ENCODE peak calls at places on chromosomes 4 and X, in eight cellular contexts. P, B, Y, Q, D, J, U and W are unnamed samples.

GRCh38 chrX:30488092-30488491 is 89.5 kb downstream of the TASL start:
- DNase-seq in P (no peak), B (peak; percentile 15), Y (no peak), Q (no peak), D (peak; percentile 41), J (no peak), U (peak; percentile 5), W (no peak)

GRCh38 chr4:111362891-111363290 is 740.0 kb upstream of the PITX2 start:
- DNase-seq in P (no peak), B (no peak), Y (no peak), Q (peak; percentile 39), D (peak; percentile 94), J (no peak), U (no peak), W (no peak)

GRCh38 chr4:156733582-156733981 is 238.0 kb downstream of the PDGFC start:
- DNase-seq in P (no peak), B (no peak), Y (no peak), Q (no peak), D (no peak), J (no peak), U (no peak), W (no peak)

GRCh38 chr4:11669156-11669555 is 240.5 kb upstream of the HS3ST1 start:
- DNase-seq in P (no peak), B (no peak), Y (no peak), Q (peak; percentile 29), D (no peak), J (no peak), U (no peak), W (no peak)

GRCh38 chr4:762211-763190 is 56.9 kb downstream of the PCGF3 start:
- DNase-seq in P (peak; percentile 42), B (peak; percentile 55), Y (no peak), Q (peak; percentile 31), D (peak; percentile 37), J (no peak), U (no peak), W (no peak)

GRCh38 chr4:174928174-174928573 is 10.0 kb downstream of the ADAM29 start:
- DNase-seq in P (peak; percentile 99), B (no peak), Y (no peak), Q (no peak), D (no peak), J (peak; percentile 81), U (no peak), W (peak; percentile 2)

GRCh38 chr4:52408037-52408436 is 251.1 kb downstream of the USP46 start:
- DNase-seq in P (no peak), B (no peak), Y (no peak), Q (no peak), D (no peak), J (no peak), U (no peak), W (no peak)

GRCh38 chrX:17591741-17592110 is 145.6 kb upstream of the SCML1 start:
- DNase-seq in P (no peak), B (no peak), Y (no peak), Q (peak; percentile 85), D (peak; percentile 77), J (no peak), U (no peak), W (no peak)

GRCh38 chrX:131816551-131817136 is 206.5 kb upstream of the STK26 start:
- DNase-seq in P (peak; percentile 0), B (no peak), Y (peak; percentile 90), Q (peak; percentile 58), D (peak; percentile 70), J (peak; percentile 85), U (no peak), W (peak; percentile 85)

GRCh38 chr4:25958110-25958509 is 44.1 kb downstream of the SMIM20 start:
- DNase-seq in P (no peak), B (no peak), Y (no peak), Q (no peak), D (no peak), J (no peak), U (no peak), W (no peak)

GRCh38 chrX:152927858-152928760 is 30.2 kb downstream of the ZNF185 start:
- DNase-seq in P (no peak), B (no peak), Y (no peak), Q (no peak), D (no peak), J (no peak), U (no peak), W (no peak)

GRCh38 chr4:5307928-5308327 is 256.6 kb downstream of the STK32B start:
- DNase-seq in P (no peak), B (no peak), Y (no peak), Q (no peak), D (no peak), J (no peak), U (no peak), W (no peak)

GRCh38 chr4:43757147-43757546 is 691.5 kb downstream of the KCTD8 start:
- DNase-seq in P (no peak), B (peak; percentile 22), Y (no peak), Q (peak; percentile 43), D (peak; percentile 1), J (no peak), U (no peak), W (no peak)

GRCh38 chr4:31984872-31985271 is 1264.7 kb downstream of the PCDH7 start:
- DNase-seq in P (no peak), B (peak; percentile 44), Y (no peak), Q (peak; percentile 1), D (no peak), J (no peak), U (no peak), W (no peak)

GRCh38 chr4:183335369-183335940 is 13.2 kb upstream of the CLDN24 start:
- DNase-seq in P (no peak), B (peak; percentile 32), Y (no peak), Q (peak; percentile 96), D (peak; percentile 94), J (no peak), U (peak; percentile 8), W (no peak)

GRCh38 chrX:139881572-139881971 is 51.3 kb downstream of the ATP11C start:
- DNase-seq in P (no peak), B (no peak), Y (no peak), Q (peak; percentile 71), D (peak; percentile 68), J (no peak), U (no peak), W (no peak)

GRCh38 chr4:54082168-54082567 is 17.8 kb upstream of the CHIC2 start:
- DNase-seq in P (no peak), B (peak; percentile 84), Y (no peak), Q (peak; percentile 98), D (peak; percentile 93), J (no peak), U (peak; percentile 66), W (no peak)

GRCh38 chr4:80265571-80266266 is 745 bp upstream of the FGF5 start:
- DNase-seq in P (no peak), B (peak; percentile 52), Y (no peak), Q (peak; percentile 86), D (peak; percentile 95), J (no peak), U (no peak), W (no peak)

GRCh38 chr4:40963912-40964478 is 214.2 kb downstream of the NSUN7 start:
- DNase-seq in P (no peak), B (no peak), Y (no peak), Q (peak; percentile 83), D (no peak), J (no peak), U (no peak), W (no peak)

GRCh38 chr4:35559559-35560365 is 684.6 kb downstream of the ARAP2 start:
- DNase-seq in P (no peak), B (no peak), Y (no peak), Q (no peak), D (no peak), J (no peak), U (no peak), W (no peak)

GRCh38 chr4:82201805-82202636 is 171.8 kb downstream of the HNRNPD start:
- DNase-seq in P (peak; percentile 77), B (peak; percentile 69), Y (no peak), Q (peak; percentile 20), D (peak; percentile 60), J (peak; percentile 47), U (no peak), W (peak; percentile 57)

GRCh38 chr4:107548211-107548905 is 171.7 kb downstream of the PAPSS1 start:
- DNase-seq in P (no peak), B (peak; percentile 16), Y (no peak), Q (peak; percentile 26), D (no peak), J (no peak), U (no peak), W (peak; percentile 19)
- H3K4me1 ChIP-seq in P (no peaks in the 10 kb centered on the region), B (no peaks in the 10 kb centered on the region), Y (no peaks in the 10 kb centered on the region), Q (no peaks in the 10 kb centered on the region), D (no peaks in the 10 kb centered on the region), J (no peaks in the 10 kb centered on the region), U (no peaks in the 10 kb centered on the region), W (no peaks in the 10 kb centered on the region)

GRCh38 chr4:38782452-38783108 is at the start of gene TLR10:
- DNase-seq in P (peak; percentile 95), B (peak; percentile 75), Y (peak; percentile 50), Q (peak; percentile 41), D (peak; percentile 69), J (peak; percentile 77), U (peak; percentile 19), W (peak; percentile 46)

GRCh38 chr4:38784141-38784540 is 1.4 kb upstream of the TLR10 start:
- DNase-seq in P (no peak), B (no peak), Y (no peak), Q (no peak), D (no peak), J (no peak), U (no peak), W (no peak)

GRCh38 chr4:38783109-38783460 is 295 bp upstream of the TLR10 start:
- DNase-seq in P (no peak), B (no peak), Y (no peak), Q (no peak), D (no peak), J (no peak), U (no peak), W (no peak)

GRCh38 chr4:38785041-38785790 is 2.4 kb upstream of the TLR10 start:
- DNase-seq in P (no peak), B (no peak), Y (no peak), Q (no peak), D (no peak), J (no peak), U (no peak), W (no peak)

GRCh38 chr4:38781854-38782261 is 932 bp downstream of the TLR10 start:
- DNase-seq in P (peak; percentile 75), B (no peak), Y (no peak), Q (no peak), D (no peak), J (peak; percentile 61), U (no peak), W (no peak)
- H3K4me1 ChIP-seq in P (peaks cover 37% of the 10 kb centered on the region), B (no peaks in the 10 kb centered on the region), Y (no peaks in the 10 kb centered on the region), Q (no peaks in the 10 kb centered on the region), D (no peaks in the 10 kb centered on the region), J (no peaks in the 10 kb centered on the region), U (peaks cover 3% of the 10 kb centered on the region), W (no peaks in the 10 kb centered on the region)

GRCh38 chr4:102440498-102440897 is 60.7 kb upstream of the NFKB1 start:
- DNase-seq in P (no peak), B (no peak), Y (no peak), Q (no peak), D (no peak), J (no peak), U (no peak), W (no peak)
- H3K4me1 ChIP-seq in P (no peaks in the 10 kb centered on the region), B (peaks cover 22% of the 10 kb centered on the region), Y (peaks cover 3% of the 10 kb centered on the region), Q (peaks cover 7% of the 10 kb centered on the region), D (peaks cover 22% of the 10 kb centered on the region), J (no peaks in the 10 kb centered on the region), U (peaks cover 49% of the 10 kb centered on the region), W (no peaks in the 10 kb centered on the region)

DNA sequence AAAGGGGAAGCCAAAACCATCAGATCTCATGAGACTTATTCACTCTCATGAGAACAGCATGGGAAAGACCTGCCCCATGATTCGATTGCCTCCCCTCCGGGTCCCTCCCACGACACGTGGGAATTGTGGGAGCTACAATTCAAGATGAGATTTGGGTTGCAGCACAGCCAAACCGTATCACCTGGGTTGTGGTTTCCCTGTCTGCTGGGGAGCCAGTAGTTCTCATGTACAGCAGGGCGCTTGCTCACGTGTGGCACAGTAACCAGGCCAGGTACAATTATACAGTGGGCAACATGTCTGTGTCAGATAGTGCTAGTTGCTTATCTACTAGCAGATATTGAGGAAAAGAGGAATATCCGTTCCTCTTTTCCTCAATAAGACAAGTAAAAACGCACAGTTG is 11.1 kb upstream of the RS1 start:
- DNase-seq in P (no peak), B (no peak), Y (no peak), Q (no peak), D (no peak), J (no peak), U (no peak), W (no peak)
- H3K4me1 ChIP-seq in P (no peaks in the 10 kb centered on the region), B (no peaks in the 10 kb centered on the region), Y (no peaks in the 10 kb centered on the region), Q (no peaks in the 10 kb centered on the region), D (no peaks in the 10 kb centered on the region), J (no peaks in the 10 kb centered on the region), U (peaks cover 13% of the 10 kb centered on the region), W (no peaks in the 10 kb centered on the region)